ENCODE peak calls at places on chromosomes 1 and 21, in six cellular contexts. S is activated naive CD4-positive, alpha-beta T cell treated with anti-CD3 and anti-CD28 coated beads, Interleukin-2, amount 10 ng/mL, durations not matched to agents 7 days and 5 days; C is tibial nerve; E is Daoy; R is cardiac fibroblast; F is NCI-H2029. Z is an unnamed sample.

GRCh38 chr1:30900486-30900885 is 8.1 kb downstream of the SDC3 start:
- DNase-seq in C (no peak), S (no peak), F (no peak), E (no peak), R (no peak), Z (no peak)

GRCh38 chr21:39451332-39452206 is at the start of gene SH3BGR:
- DNase-seq in C (peak), S (no peak), R (peak), E (peak), F (peak), Z (no peak)

GRCh38 chr1:97482022-97482421 is 438.8 kb downstream of the DPYD start:
- DNase-seq in E (no peak), R (no peak), S (no peak), C (no peak), F (no peak), Z (no peak)

GRCh38 chr1:82179162-82179561 is 378.4 kb downstream of the ADGRL2 start:
- DNase-seq in F (no peak), S (no peak), C (no peak), R (no peak), E (no peak), Z (no peak)

GRCh38 chr1:39204441-39205081 is at the start of gene MACF1:
- DNase-seq in E (peak), S (peak), F (peak), R (peak), C (peak), Z (peak)

GRCh38 chr21:36550761-36551160 is 70.8 kb upstream of the CLDN14 start:
- DNase-seq in R (no peak), E (peak), S (no peak), F (no peak), C (no peak), Z (no peak)

GRCh38 chr1:23362218-23362713 is 7.4 kb downstream of the ZNF436 start:
- DNase-seq in F (no peak), S (no peak), R (peak), C (no peak), E (no peak), Z (no peak)

GRCh38 chr1:69567847-69568434 is at the start of gene LRRC7:
- DNase-seq in E (no peak), F (peak), R (no peak), C (no peak), S (no peak), Z (no peak)

GRCh38 chr21:38853421-38853919 is 47.7 kb downstream of the ETS2 start:
- DNase-seq in F (peak), R (peak), C (no peak), E (peak), S (no peak), Z (no peak)

GRCh38 chr1:210228158-210228557 is 4.4 kb upstream of the SERTAD4 start:
- DNase-seq in S (no peak), R (no peak), C (no peak), E (no peak), F (no peak), Z (no peak)

GRCh38 chr1:29385966-29386365 is 149.6 kb downstream of the PTPRU start:
- DNase-seq in C (no peak), F (no peak), R (no peak), S (no peak), E (peak), Z (no peak)

GRCh38 chr1:73998348-73998959 is 199.5 kb downstream of the LRRIQ3 start:
- DNase-seq in F (peak), S (no peak), E (no peak), C (no peak), R (peak), Z (no peak)

GRCh38 chr1:154320882-154321608 is at the start of gene AQP10:
- DNase-seq in C (no peak), R (peak), S (no peak), F (no peak), E (no peak), Z (no peak)

GRCh38 chr21:30408782-30409494 is 13.1 kb downstream of the KRTAP13-1 start:
- DNase-seq in F (peak), S (peak), C (no peak), R (peak), E (peak), Z (peak)

GRCh38 chr21:33655591-33656221 is 13.4 kb downstream of the ITSN1 start:
- DNase-seq in C (no peak), E (peak), F (no peak), R (peak), S (no peak), Z (no peak)

GRCh38 chr1:26450906-26451305 is 18.8 kb downstream of the DHDDS start:
- DNase-seq in C (no peak), S (no peak), R (no peak), F (no peak), E (no peak), Z (no peak)

GRCh38 chr1:192010406-192010805 is 147.9 kb upstream of the RGS18 start:
- DNase-seq in S (no peak), E (no peak), R (no peak), C (no peak), F (no peak), Z (no peak)

GRCh38 chr1:43691871-43692815 is 15.2 kb upstream of the ST3GAL3 start:
- DNase-seq in E (no peak), R (no peak), S (no peak), C (no peak), F (no peak), Z (no peak)

GRCh38 chr1:155833665-155834295 is 23.2 kb downstream of the GON4L start:
- DNase-seq in E (no peak), S (no peak), F (no peak), C (no peak), R (no peak), Z (no peak)

GRCh38 chr1:22794691-22795090 is 84.1 kb downstream of the EPHB2 start:
- DNase-seq in F (no peak), S (no peak), E (no peak), R (peak), C (no peak), Z (no peak)

GRCh38 chr1:16178596-16179497 is 23.0 kb upstream of the EPHA2 start:
- DNase-seq in S (no peak), E (no peak), F (no peak), C (no peak), R (no peak), Z (no peak)

Z was measured in activated CD4-positive, alpha-beta T cell treated with anti-CD3 and anti-CD28 coated beads, Interleukin-2, amount 10 ng/mL, durations not matched to agents 7 days and 5 days.